ENCODE peak calls at places on chromosomes 6 and 20, in nine cellular contexts. V, G, R, D, Y, N, U, O and M are unnamed samples. For H3K4me1, the result is how much of the 10 kb centered on the place peaks cover.

GRCh38 chr6:18186033-18186432 is 30.8 kb downstream of the KDM1B start:
- DNase-seq in V (no peak), O (no peak), N (peak), R (no peak), G (no peak), U (peak), Y (no peak), D (no peak), M (no peak)

GRCh38 chr6:158605266-158605878 is 39.2 kb downstream of the DYNLT1 start:
- DNase-seq in V (peak), U (peak), D (no peak), O (no peak), N (peak), R (peak), Y (peak), G (peak), M (peak)

GRCh38 chr6:47147836-47148344 is 105.8 kb upstream of the ADGRF1 start:
- DNase-seq in V (no peak), O (no peak), D (no peak), Y (no peak), R (no peak), U (no peak), G (no peak), N (no peak), M (no peak)

GRCh38 chr6:113416166-113416565 is 441.0 kb upstream of the MARCKS start:
- DNase-seq in O (no peak), R (no peak), Y (no peak), U (no peak), V (no peak), G (no peak), D (no peak), N (no peak), M (no peak)

GRCh38 chr6:85691478-85691877 is 48.8 kb upstream of the SYNCRIP start:
- DNase-seq in V (no peak), R (no peak), G (no peak), U (no peak), Y (no peak), D (no peak), O (no peak), N (no peak), M (no peak)

GRCh38 chr20:699811-700338 is 24.3 kb upstream of the SCRT2 start:
- DNase-seq in V (peak), N (no peak), D (peak), R (peak), U (no peak), G (no peak), Y (no peak), O (peak), M (no peak)

GRCh38 chr20:13659288-13659687 is 20.6 kb upstream of the TASP1 start:
- DNase-seq in V (no peak), R (no peak), N (no peak), G (no peak), U (no peak), O (no peak), D (no peak), Y (no peak), M (no peak)

GRCh38 chr6:33771342-33772113 is 17.4 kb downstream of the LEMD2 start:
- DNase-seq in G (peak), Y (peak), U (peak), V (peak), D (peak), O (peak), R (peak), N (peak), M (peak)

GRCh38 chr20:63167026-63167917 is 48.7 kb downstream of the YTHDF1 start:
- DNase-seq in U (no peak), D (no peak), V (no peak), G (no peak), N (peak), R (no peak), Y (no peak), O (no peak), M (peak)

GRCh38 chr20:44606725-44607441 is 24.5 kb downstream of the PKIG start:
- DNase-seq in D (no peak), U (no peak), R (no peak), O (no peak), V (no peak), Y (no peak), G (no peak), N (no peak), M (no peak)
- H3K4me1 ChIP-seq in D (under half), U (under half), R (half or more), O (half or more), V (under half), Y (under half), G (under half), N (under half), M (under half)

GRCh38 chr20:58895796-58896180 is 43.3 kb downstream of the GNAS start:
- DNase-seq in N (no peak), O (no peak), U (no peak), V (no peak), R (no peak), D (no peak), G (no peak), Y (no peak), M (no peak)
- H3K4me1 ChIP-seq in N (under half), O (half or more), U (under half), V (half or more), R (half or more), D (under half), G (under half), Y (half or more), M (under half)

GRCh38 chr20:44961868-44962267 is 1.7 kb upstream of the TOMM34 start:
- DNase-seq in U (no peak), V (no peak), N (peak), G (peak), D (no peak), O (no peak), R (no peak), Y (no peak), M (no peak)
- H3K4me1 ChIP-seq in U (under half), V (under half), N (half or more), G (under half), D (under half), O (under half), R (under half), Y (under half), M (under half)

GRCh38 chr6:110041149-110041548 is 63.0 kb downstream of the GPR6 start:
- DNase-seq in G (no peak), O (no peak), U (no peak), R (no peak), D (no peak), V (no peak), N (no peak), Y (no peak), M (no peak)
- H3K4me1 ChIP-seq in G (under half), O (under half), U (under half), R (under half), D (under half), V (under half), N (under half), Y (under half), M (under half)

GRCh38 chr6:101826259-101826658 is 432.8 kb downstream of the GRIK2 start:
- DNase-seq in R (no peak), G (no peak), D (no peak), V (no peak), N (no peak), U (no peak), O (no peak), Y (no peak), M (no peak)

GRCh38 chr6:101830501-101831031 is 437.1 kb downstream of the GRIK2 start:
- DNase-seq in G (peak), D (no peak), N (no peak), R (no peak), V (no peak), O (no peak), Y (no peak), U (no peak), M (no peak)

GRCh38 chr6:101824551-101825345 is 431.2 kb downstream of the GRIK2 start:
- DNase-seq in U (no peak), Y (no peak), N (no peak), O (no peak), V (no peak), D (no peak), G (no peak), R (no peak), M (no peak)

GRCh38 chr6:101832371-101832770 is 438.9 kb downstream of the GRIK2 start:
- DNase-seq in G (no peak), Y (no peak), U (no peak), V (no peak), N (no peak), D (no peak), R (peak), O (peak), M (peak)

GRCh38 chr6:101826678-101827077 is 433.2 kb downstream of the GRIK2 start:
- DNase-seq in G (no peak), Y (no peak), N (no peak), V (no peak), U (no peak), R (no peak), D (no peak), O (no peak), M (no peak)
- H3K4me1 ChIP-seq in G (under half), Y (under half), N (under half), V (under half), U (under half), R (under half), D (under half), O (under half), M (under half)